ENCODE peak calls at places on chromosomes 5 and 9, in five cellular contexts. P is KG1, J is RKO, T is NCI-H526 treated with DMSO at 0.1 percent for 48 hours, R is DMS 273 treated with DMSO at 0.1 percent for 48 hours. O is an unnamed sample.

GRCh38 chr9:32554107-32554506 is 1.7 kb upstream of the TOPORS start:
- DNase-seq in P (no peak), R (peak; percentile 30), J (no peak), T (no peak), O (no peak)

GRCh38 chr9:88179080-88179521 is 40.8 kb upstream of the SPATA31C2 start:
- DNase-seq in T (no peak), J (no peak), R (no peak), P (no peak), O (no peak)

GRCh38 chr9:123150708-123151503 is 117.4 kb downstream of the GPR21 start:
- DNase-seq in T (no peak), J (no peak), R (no peak), P (no peak), O (peak; percentile 24)

GRCh38 chr9:133513214-133514088 is 11.3 kb downstream of the MYMK start:
- DNase-seq in R (no peak), J (no peak), T (no peak), P (no peak), O (no peak)

GRCh38 chr5:9691261-9691660 is 61.1 kb upstream of the TAS2R1 start:
- DNase-seq in T (no peak), R (no peak), P (no peak), J (no peak), O (no peak)

GRCh38 chr5:128077526-128077925 is 6.0 kb upstream of the SLC12A2 start:
- DNase-seq in T (no peak), P (no peak), R (no peak), J (no peak), O (no peak)

GRCh38 chr9:81489048-81489447 is 200.3 kb downstream of the TLE1 start:
- DNase-seq in R (peak; percentile 9), P (no peak), T (no peak), J (no peak), O (no peak)

GRCh38 chr9:136488247-136489214 is 5.7 kb upstream of the SEC16A start:
- DNase-seq in P (no peak), T (peak; percentile 26), J (peak; percentile 51), R (no peak), O (peak; percentile 73)

GRCh38 chr5:78046006-78046405 is 248.5 kb downstream of the AP3B1 start:
- DNase-seq in J (no peak), P (no peak), T (no peak), R (no peak), O (no peak)

GRCh38 chr9:113772121-113772885 is 103.8 kb upstream of the ZNF618 start:
- DNase-seq in P (no peak), T (no peak), R (no peak), J (no peak), O (no peak)

GRCh38 chr9:37923121-37923795 is 19.3 kb upstream of the SLC25A51 start:
- DNase-seq in J (no peak), P (no peak), T (no peak), R (no peak), O (no peak)

GRCh38 chr9:79246170-79246569 is 325.6 kb upstream of the TLE4 start:
- DNase-seq in J (no peak), P (no peak), T (no peak), R (no peak), O (no peak)